ENCODE peak calls at places on chromosomes 4 and X, in four cellular contexts. M is mesothelial cell of epicardium, E is astrocyte of the spinal cord, C is AG10803. P is an unnamed sample.

GRCh38 chr4:10169839-10170387 is 53.3 kb upstream of the WDR1 start:
- DNase-seq in M (no peak), E (no peak), C (no peak), P (no peak)

GRCh38 chr4:151389316-151389715 is 19.7 kb upstream of the FHIP1A start:
- DNase-seq in E (no peak), M (no peak), C (peak; percentile 82), P (no peak)

GRCh38 chr4:103429283-103429682 is 231.1 kb upstream of the CENPE start:
- DNase-seq in M (no peak), E (no peak), C (no peak), P (peak; percentile 28)

GRCh38 chr4:38449506-38450174 is 214.4 kb upstream of the KLF3 start:
- DNase-seq in E (no peak), M (no peak), C (peak; percentile 45), P (no peak)

GRCh38 chr4:104901438-104901837 is 245.2 kb upstream of the TET2 start:
- DNase-seq in M (no peak), E (peak; percentile 71), C (peak; percentile 1), P (no peak)

GRCh38 chrX:69285401-69285871 is 120.2 kb upstream of the PJA1 start:
- DNase-seq in M (peak; percentile 44), E (no peak), C (no peak), P (no peak)

GRCh38 chr4:19983072-19983471 is 268.6 kb upstream of the SLIT2 start:
- DNase-seq in E (peak; percentile 97), C (peak; percentile 94), M (no peak), P (no peak)

GRCh38 chrX:29693912-29694311 is 521.5 kb upstream of the MAGEB2 start:
- DNase-seq in M (no peak), E (no peak), C (no peak), P (no peak)

GRCh38 chrX:42098897-42099296 is 175.5 kb upstream of the CASK start:
- DNase-seq in C (no peak), M (no peak), E (no peak), P (no peak)

GRCh38 chr4:183057255-183057654 is 41.8 kb upstream of the WWC2 start:
- DNase-seq in C (no peak), M (no peak), E (no peak), P (no peak)

GRCh38 chr4:101349346-101350064 is 2.2 kb upstream of the PPP3CA start:
- DNase-seq in E (no peak), M (no peak), C (peak; percentile 30), P (no peak)

GRCh38 chr4:82839624-82840023 is 41.0 kb upstream of the SCD5 start:
- DNase-seq in E (no peak), M (no peak), C (no peak), P (no peak)

GRCh38 chr4:1721666-1722550 is 587 bp downstream of the TACC3 start:
- DNase-seq in E (no peak), C (no peak), M (no peak), P (peak; percentile 79)

GRCh38 chr4:27094785-27095184 is 234.1 kb downstream of the STIM2 start:
- DNase-seq in C (no peak), E (no peak), M (no peak), P (no peak)

GRCh38 chr4:184383497-184384055 is 90.8 kb downstream of the IRF2 start:
- DNase-seq in M (no peak), E (peak; percentile 92), C (peak; percentile 95), P (no peak)

GRCh38 chr4:71974681-71975080 is 57.1 kb upstream of the NPFFR2 start:
- DNase-seq in E (peak; percentile 59), M (no peak), C (peak; percentile 59), P (no peak)

GRCh38 chrX:12372111-12372510 is 233.8 kb downstream of the FRMPD4 start:
- DNase-seq in E (no peak), C (peak; percentile 82), M (no peak), P (no peak)

GRCh38 chr4:125168531-125168930 is 146.2 kb upstream of the FAT4 start:
- DNase-seq in E (no peak), C (peak; percentile 9), M (no peak), P (no peak)

GRCh38 chr4:7964890-7965662 is 25.4 kb upstream of the AFAP1 start:
- DNase-seq in C (peak; percentile 53), M (no peak), E (no peak), P (no peak)

GRCh38 chr4:3293410-3294391 is 880 bp downstream of the RGS12 start:
- DNase-seq in E (no peak), M (peak; percentile 55), C (no peak), P (no peak)

GRCh38 chrX:131821945-131822622 is 201.0 kb upstream of the STK26 start:
- DNase-seq in C (no peak), E (peak; percentile 86), M (no peak), P (no peak)

GRCh38 chr4:152735302-152735917 is 44.1 kb downstream of the TIGD4 start:
- DNase-seq in E (peak; percentile 45), C (peak; percentile 23), M (no peak), P (no peak)

GRCh38 chr4:164748375-164748774 is 5.6 kb upstream of the SMIM31 start:
- DNase-seq in C (peak; percentile 19), E (peak; percentile 28), M (no peak), P (no peak)

GRCh38 chr4:18033111-18034085 is 11.8 kb upstream of the LCORL start:
- DNase-seq in E (no peak), M (no peak), C (peak; percentile 21), P (no peak)

GRCh38 chrX:82070948-82071347 is 869.0 kb downstream of the SH3BGRL start:
- DNase-seq in M (no peak), E (no peak), C (no peak), P (no peak)

GRCh38 chr4:11876104-11876503 is 447.4 kb upstream of the HS3ST1 start:
- DNase-seq in E (no peak), C (no peak), M (no peak), P (no peak)

GRCh38 chrX:40877869-40878268 is 142.5 kb upstream of the MED14 start:
- DNase-seq in C (peak; percentile 31), E (peak; percentile 32), M (no peak), P (no peak)

GRCh38 chr4:8585721-8586161 is 5.5 kb downstream of the GPR78 start:
- DNase-seq in E (no peak), C (no peak), M (no peak), P (no peak)

GRCh38 chr4:83276299-83277040 is 8.1 kb downstream of the COQ2 start:
- DNase-seq in E (no peak), M (no peak), C (no peak), P (no peak)

GRCh38 chr4:142238589-142238988 is 602.2 kb downstream of the IL15 start:
- DNase-seq in C (peak; percentile 66), M (no peak), E (peak; percentile 36), P (no peak)

GRCh38 chr4:148284526-148285193 is 157.6 kb downstream of the NR3C2 start:
- DNase-seq in M (no peak), E (no peak), C (no peak), P (no peak)

GRCh38 chrX:8987672-8988250 is 46.2 kb downstream of the FAM9B start:
- DNase-seq in E (no peak), C (no peak), M (no peak), P (no peak)

GRCh38 chr4:123662827-123663226 is 266.2 kb downstream of the SPRY1 start:
- DNase-seq in M (no peak), C (no peak), E (no peak), P (no peak)

GRCh38 chrX:80246273-80246672 is 174.0 kb upstream of the TENT5D start:
- DNase-seq in E (no peak), C (no peak), M (no peak), P (no peak)
- TF ChIP-seq CTCF in E (no peak), C (no peak), M (no peak), P (no peak)

GRCh38 chr4:154313004-154313587 is 178.5 kb downstream of the DCHS2 start:
- DNase-seq in C (no peak), E (no peak), M (no peak), P (no peak)

GRCh38 chr4:154315741-154316140 is 175.9 kb downstream of the DCHS2 start:
- DNase-seq in M (no peak), E (no peak), C (no peak), P (no peak)

GRCh38 chr4:154317600-154317999 is 174.0 kb downstream of the DCHS2 start:
- DNase-seq in M (no peak), E (no peak), C (no peak), P (no peak)

GRCh38 chr4:154312246-154312645 is 179.4 kb downstream of the DCHS2 start:
- DNase-seq in C (no peak), M (no peak), E (no peak), P (no peak)

DNA sequence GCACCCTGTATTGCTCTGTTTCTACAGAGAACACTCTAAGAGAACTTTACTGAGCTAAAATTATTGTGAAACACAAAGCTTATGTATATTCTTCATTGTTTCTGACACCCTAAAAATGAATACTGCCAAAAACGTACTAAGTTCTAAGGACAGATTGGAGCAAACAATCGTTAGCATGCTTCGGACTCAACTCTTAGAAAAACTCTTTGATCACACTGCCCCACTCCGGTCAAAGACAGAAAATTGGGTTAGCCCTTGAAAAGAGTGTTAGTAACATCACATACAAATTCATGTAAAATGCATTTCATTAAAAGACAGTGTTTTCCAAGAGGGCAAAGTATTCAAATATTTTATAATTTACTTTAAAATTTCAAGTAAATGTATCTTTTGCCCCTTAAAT is 177.4 kb downstream of the DCHS2 start:
- DNase-seq in E (peak; percentile 25), C (peak; percentile 66), M (no peak), P (no peak)
- TF ChIP-seq CTCF in E (peak; percentile 19), C (peak; percentile 68), M (no peak), P (peak; percentile 81)

GRCh38 chrX:71997320-71997719 is 86.7 kb downstream of the NHSL2 start:
- DNase-seq in C (peak; percentile 17), E (no peak), M (no peak), P (no peak)

GRCh38 chrX:72001471-72001870 is 90.8 kb downstream of the NHSL2 start:
- DNase-seq in M (no peak), E (no peak), C (no peak), P (no peak)

GRCh38 chrX:71999535-71999934 is 88.9 kb downstream of the NHSL2 start:
- DNase-seq in C (no peak), E (no peak), M (no peak), P (no peak)

GRCh38 chrX:71996826-71997225 is 86.2 kb downstream of the NHSL2 start:
- DNase-seq in E (no peak), M (no peak), C (peak; percentile 46), P (no peak)

GRCh38 chrX:71998836-71999509 is 88.3 kb downstream of the NHSL2 start:
- DNase-seq in M (no peak), E (no peak), C (peak; percentile 16), P (no peak)
- TF ChIP-seq CTCF in M (peak; percentile 69), E (peak; percentile 66), C (peak; percentile 61), P (peak; percentile 85)

GRCh38 chr4:97300561-97300960 is 842.7 kb downstream of the STPG2 start:
- DNase-seq in M (no peak), C (no peak), E (no peak), P (no peak)
- TF ChIP-seq CTCF in M (no peak), C (no peak), E (no peak), P (no peak)

GRCh38 chr4:42767669-42768068 is 110.8 kb upstream of the ATP8A1 start:
- DNase-seq in M (no peak), C (no peak), E (no peak), P (no peak)

GRCh38 chr4:42768125-42768748 is 111.3 kb upstream of the ATP8A1 start:
- DNase-seq in C (no peak), M (no peak), E (no peak), P (peak; percentile 28)
- TF ChIP-seq CTCF in C (no peak), M (no peak), E (no peak), P (no peak)

P was measured in chondrocyte.